ENCODE peak calls at places on chromosomes 13 and 19, in eight cellular contexts. O is HFFc6, M is AG04449, U is fibroblast of mammary gland, L is heart left ventricle, W is cardiac fibroblast, X is A549, G is AG09309. N is an unnamed sample.
A peak's percentile ranks its signal among the peaks of the same experiment; 100 is the strongest.

GRCh38 chr13:110965038-110965754 is 50.3 kb upstream of the ANKRD10 start:
- DNase-seq in O (peak; percentile 93), M (no peak), U (peak; percentile 94), L (no peak), W (peak; percentile 41), X (peak; percentile 90), G (peak; percentile 37), N (peak; percentile 26)

GRCh38 chr19:5000120-5000611 is 31.3 kb downstream of the KDM4B start:
- DNase-seq in O (no peak), M (no peak), U (no peak), L (no peak), W (no peak), X (no peak), G (no peak), N (no peak)

GRCh38 chr19:39325778-39326680 is 5.4 kb upstream of the LRFN1 start:
- DNase-seq in O (peak; percentile 15), M (no peak), U (peak; percentile 41), L (no peak), W (no peak), X (peak; percentile 87), G (no peak), N (no peak)

GRCh38 chr19:11286312-11286974 is 9.5 kb upstream of the TSPAN16 start:
- DNase-seq in O (peak; percentile 11), M (no peak), U (peak; percentile 50), L (peak; percentile 72), W (peak; percentile 88), X (no peak), G (no peak), N (no peak)

GRCh38 chr19:3073159-3073563 is 10.9 kb upstream of the TLE5 start:
- DNase-seq in O (peak; percentile 49), M (no peak), U (peak; percentile 72), L (peak; percentile 61), W (peak; percentile 93), X (peak; percentile 58), G (no peak), N (no peak)

GRCh38 chr19:41161903-41162302 is 31.1 kb upstream of the CYP2S1 start:
- DNase-seq in O (no peak), M (no peak), U (no peak), L (no peak), W (no peak), X (peak; percentile 74), G (no peak), N (no peak)

GRCh38 chr19:292951-293350 is 1.7 kb upstream of the PLPP2 start:
- DNase-seq in O (no peak), M (no peak), U (no peak), L (no peak), W (no peak), X (no peak), G (no peak), N (no peak)

GRCh38 chr13:39415403-39415802 is 187.6 kb downstream of the LHFPL6 start:
- DNase-seq in O (peak; percentile 55), M (no peak), U (peak; percentile 64), L (peak; percentile 69), W (peak; percentile 78), X (peak; percentile 24), G (no peak), N (peak; percentile 16)

GRCh38 chr19:33446918-33447293 is 73.4 kb downstream of the CEBPG start:
- DNase-seq in O (no peak), M (no peak), U (no peak), L (peak; percentile 12), W (no peak), X (no peak), G (no peak), N (no peak)

GRCh38 chr19:35991731-35992450 is 3.1 kb upstream of the SDHAF1 start:
- DNase-seq in O (no peak), M (no peak), U (no peak), L (no peak), W (peak; percentile 33), X (no peak), G (no peak), N (no peak)

GRCh38 chr19:28601723-28602440 is 611.1 kb downstream of the UQCRFS1 start:
- DNase-seq in O (no peak), M (no peak), U (no peak), L (no peak), W (no peak), X (no peak), G (no peak), N (no peak)

GRCh38 chr13:82802528-82802927 is 1079.7 kb downstream of the SLITRK1 start:
- DNase-seq in O (no peak), M (no peak), U (no peak), L (no peak), W (no peak), X (no peak), G (no peak), N (no peak)

GRCh38 chr19:34366670-34367423 is 1.9 kb downstream of the GPI start:
- DNase-seq in O (peak; percentile 53), M (peak; percentile 61), U (peak; percentile 52), L (no peak), W (peak; percentile 92), X (no peak), G (peak; percentile 57), N (no peak)

GRCh38 chr19:37413243-37414084 is 42.6 kb downstream of the ZNF527 start:
- DNase-seq in O (no peak), M (no peak), U (peak; percentile 7), L (no peak), W (no peak), X (peak; percentile 36), G (no peak), N (no peak)

GRCh38 chr13:32408999-32409313 is 19.0 kb downstream of the N4BP2L1 start:
- DNase-seq in O (no peak), M (no peak), U (no peak), L (no peak), W (no peak), X (no peak), G (no peak), N (no peak)

GRCh38 chr13:19863323-19864017 is at the start of gene ZMYM5:
- DNase-seq in O (peak; percentile 99), M (peak; percentile 97), U (peak; percentile 99), L (peak; percentile 100), W (peak; percentile 100), X (peak; percentile 98), G (peak; percentile 98), N (peak; percentile 97)

GRCh38 chr13:99500839-99501134 is 485 bp upstream of the TM9SF2 start:
- DNase-seq in O (no peak), M (no peak), U (no peak), L (no peak), W (no peak), X (no peak), G (no peak), N (no peak)

GRCh38 chr19:45574526-45574925 is 10.1 kb downstream of the OPA3 start:
- DNase-seq in O (no peak), M (no peak), U (peak; percentile 54), L (peak; percentile 71), W (no peak), X (no peak), G (no peak), N (no peak)

GRCh38 chr19:17079710-17080440 is 4.3 kb downstream of the MYO9B start:
- DNase-seq in O (peak; percentile 99), M (peak; percentile 95), U (peak; percentile 99), L (peak; percentile 86), W (peak; percentile 97), X (peak; percentile 90), G (peak; percentile 98), N (peak; percentile 51)
- TF ChIP-seq CTCF in O (peak; percentile 78), M (peak; percentile 77), U (peak; percentile 67), L (peak; percentile 31), W (peak; percentile 80), X (peak; percentile 37), G (peak; percentile 75), N (no peak)

DNA sequence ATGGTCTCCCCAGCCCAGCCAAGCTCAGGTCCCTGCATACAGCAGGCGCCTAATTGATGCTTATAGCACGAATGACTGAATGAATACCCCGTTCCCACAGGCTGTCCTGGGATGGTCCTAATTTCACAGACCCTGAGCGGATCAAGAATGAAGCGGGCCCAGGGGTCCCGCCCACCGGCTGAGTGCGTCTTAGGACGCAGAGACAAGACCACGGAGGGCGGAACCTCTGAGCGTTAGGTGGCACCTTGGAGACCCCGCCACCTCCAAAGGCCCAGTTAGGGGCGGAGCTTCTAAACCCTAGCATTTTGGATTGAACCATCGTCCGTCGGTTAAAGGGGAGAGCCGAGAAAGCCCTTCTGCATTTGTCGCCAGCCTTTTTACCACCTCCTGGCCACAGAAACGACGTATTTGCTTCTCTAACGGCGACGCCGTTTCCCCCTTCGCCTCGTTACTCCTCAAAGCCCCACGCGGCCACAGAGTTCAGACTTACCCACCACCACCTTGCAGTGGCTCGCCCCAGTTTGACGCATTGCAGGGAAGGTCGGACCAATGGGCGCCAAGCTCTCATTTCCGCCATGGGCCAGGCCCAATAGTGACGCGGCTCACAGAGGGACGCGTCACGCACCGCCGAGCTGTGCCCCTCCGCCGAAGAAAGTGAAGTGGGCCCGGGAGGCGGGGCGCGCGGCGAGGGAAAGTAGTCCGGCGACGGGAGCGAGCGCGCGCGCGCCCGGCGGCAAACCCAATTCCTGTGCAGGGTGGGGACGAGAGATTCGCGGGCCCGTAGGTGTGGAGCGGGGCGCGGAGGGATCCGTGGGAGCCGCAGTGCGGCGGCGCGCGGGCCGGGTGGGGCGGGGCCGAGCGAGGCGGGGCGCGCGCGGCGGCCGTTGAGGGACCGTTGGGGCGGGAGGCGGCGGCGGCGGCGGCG is 475 bp upstream of the CALM3 start:
- DNase-seq in O (peak; percentile 97), M (peak; percentile 84), U (peak; percentile 97), L (peak; percentile 98), W (peak; percentile 99), X (peak; percentile 100), G (peak; percentile 94), N (peak; percentile 98)
- TF ChIP-seq CTCF in O (no peak), M (no peak), U (no peak), L (no peak), W (no peak), X (no peak), G (no peak), N (no peak)

GRCh38 chr19:44525721-44526430 is 3.6 kb downstream of the CEACAM20 start:
- DNase-seq in O (no peak), M (no peak), U (no peak), L (no peak), W (no peak), X (no peak), G (no peak), N (no peak)
- TF ChIP-seq CTCF in O (peak; percentile 10), M (no peak), U (no peak), L (no peak), W (no peak), X (no peak), G (no peak), N (no peak)

GRCh38 chr13:31159306-31159705 is 2.4 kb downstream of the HSPH1 start:
- DNase-seq in O (no peak), M (no peak), U (peak; percentile 28), L (no peak), W (no peak), X (no peak), G (no peak), N (no peak)

GRCh38 chr13:31166591-31166990 is 4.9 kb upstream of the HSPH1 start:
- DNase-seq in O (no peak), M (no peak), U (peak; percentile 19), L (no peak), W (no peak), X (peak; percentile 16), G (no peak), N (no peak)

GRCh38 chr13:31162151-31163008 is 676 bp upstream of the HSPH1 start:
- DNase-seq in O (peak; percentile 99), M (peak; percentile 89), U (peak; percentile 98), L (peak; percentile 98), W (peak; percentile 99), X (peak; percentile 96), G (peak; percentile 92), N (peak; percentile 90)

GRCh38 chr13:31160857-31161582 is 684 bp downstream of the HSPH1 start:
- DNase-seq in O (peak; percentile 74), M (no peak), U (peak; percentile 69), L (peak; percentile 69), W (peak; percentile 84), X (peak; percentile 20), G (no peak), N (peak; percentile 20)

GRCh38 chr13:31161583-31162150 is at the start of gene HSPH1:
- DNase-seq in O (peak; percentile 99), M (peak; percentile 73), U (peak; percentile 95), L (peak; percentile 99), W (peak; percentile 98), X (peak; percentile 95), G (peak; percentile 85), N (peak; percentile 96)
- TF ChIP-seq CTCF in O (peak; percentile 56), M (peak; percentile 43), U (no peak), L (no peak), W (no peak), X (no peak), G (peak; percentile 30), N (no peak)